ENCODE peak calls at places on chromosomes 6 and 20, in ten cellular contexts. E is T-helper 1 cell; W is Jurkat, Clone E6-1; Z is cardiac muscle cell; L is endothelial cell; B is sciatic nerve; O is stomach; D is GM04504; V is non-pigmented ciliary epithelial cell; A is AG04449. H is an unnamed sample.

GRCh38 chr6:125957845-125958244 is 1.3 kb downstream of the HINT3 start:
- DNase-seq in E (no peak), W (no peak), Z (peak), L (no peak), B (no peak), O (no peak), D (no peak), V (no peak), A (no peak), H (peak)

GRCh38 chr6:123802697-123803455 is 789 bp upstream of the NKAIN2 start:
- DNase-seq in E (peak), W (peak), Z (peak), L (peak), B (peak), O (peak), D (peak), V (peak), A (peak), H (peak)

GRCh38 chr20:10921491-10922010 is 247.8 kb upstream of the JAG1 start:
- DNase-seq in E (no peak), W (no peak), Z (no peak), L (no peak), B (no peak), O (no peak), D (no peak), V (no peak), A (no peak), H (peak)

GRCh38 chr20:58864346-58864745 is 11.8 kb downstream of the GNAS start:
- DNase-seq in E (no peak), W (no peak), Z (no peak), L (no peak), B (no peak), O (no peak), D (no peak), V (no peak), A (no peak), H (no peak)

GRCh38 chr20:43583982-43584432 is 6.7 kb upstream of the IFT52 start:
- DNase-seq in E (no peak), W (no peak), Z (peak), L (no peak), B (peak), O (peak), D (peak), V (peak), A (peak), H (peak)

GRCh38 chr20:9460518-9460917 is 53.9 kb upstream of the LAMP5 start:
- DNase-seq in E (no peak), W (no peak), Z (peak), L (no peak), B (no peak), O (no peak), D (no peak), V (no peak), A (no peak), H (peak)

GRCh38 chr20:20465259-20465658 is 97.4 kb downstream of the INSM1 start:
- DNase-seq in E (no peak), W (no peak), Z (peak), L (peak), B (no peak), O (no peak), D (no peak), V (no peak), A (no peak), H (no peak)

GRCh38 chr6:155126727-155127439 is 131.8 kb downstream of the TIAM2 start:
- DNase-seq in E (no peak), W (no peak), Z (peak), L (no peak), B (no peak), O (no peak), D (peak), V (peak), A (no peak), H (peak)

GRCh38 chr6:130426078-130426726 is 60.4 kb downstream of the TMEM200A start:
- DNase-seq in E (no peak), W (no peak), Z (no peak), L (no peak), B (no peak), O (no peak), D (no peak), V (no peak), A (no peak), H (peak)

GRCh38 chr6:161215876-161216615 is 57.8 kb downstream of the AGPAT4 start:
- DNase-seq in E (no peak), W (no peak), Z (no peak), L (no peak), B (no peak), O (no peak), D (no peak), V (peak), A (no peak), H (peak)

H was measured in adipocyte.